ENCODE peak calls at places on chromosomes 3 and 15, in seven cellular contexts. D is upper lobe of right lung, N is left ventricle myocardium inferior, P is suprapubic skin, B is cardiac muscle cell, R is endodermal cell, O is psoas muscle. I is an unnamed sample.

GRCh38 chr15:88604381-88604951 is 16.7 kb upstream of the AEN start:
- DNase-seq in O (no peak), B (no peak), N (no peak), R (peak; percentile 78), D (no peak), P (no peak), I (no peak)

GRCh38 chr3:4042070-4042469 is 242.8 kb downstream of the LRRN1 start:
- DNase-seq in N (no peak), R (no peak), O (no peak), P (no peak), B (no peak), D (no peak), I (no peak)

GRCh38 chr3:109178701-109179100 is 42.2 kb downstream of the C3orf85 start:
- DNase-seq in B (no peak), O (no peak), D (no peak), R (no peak), N (no peak), P (no peak), I (no peak)

GRCh38 chr15:29097971-29098370 is 171.7 kb downstream of the NSMCE3 start:
- DNase-seq in R (no peak), B (no peak), D (no peak), N (no peak), O (no peak), P (peak; percentile 7), I (peak; percentile 10)

GRCh38 chr15:51076898-51077564 is 17.7 kb downstream of the TNFAIP8L3 start:
- DNase-seq in P (no peak), D (peak; percentile 76), N (peak; percentile 52), R (peak; percentile 80), O (peak; percentile 45), B (peak; percentile 94), I (peak; percentile 79)

GRCh38 chr15:43958894-43959330 is 132.1 kb downstream of the WDR76 start:
- DNase-seq in O (no peak), P (no peak), R (no peak), N (no peak), B (peak; percentile 42), D (no peak), I (no peak)

GRCh38 chr3:45773044-45773443 is 23.3 kb downstream of the SLC6A20 start:
- DNase-seq in D (no peak), R (no peak), O (no peak), P (no peak), N (no peak), B (no peak), I (no peak)

GRCh38 chr15:51191072-51191665 is 96.5 kb upstream of the TNFAIP8L3 start:
- DNase-seq in O (peak; percentile 23), D (no peak), B (no peak), R (no peak), P (no peak), N (no peak), I (no peak)

GRCh38 chr3:50303038-50303815 is at the start of gene HYAL1:
- DNase-seq in P (peak; percentile 87), N (peak; percentile 84), O (peak; percentile 77), R (peak; percentile 87), B (peak; percentile 36), D (peak; percentile 92), I (peak; percentile 95)

GRCh38 chr15:57251308-57251707 is 125.0 kb upstream of the CGNL1 start:
- DNase-seq in N (no peak), O (no peak), R (no peak), B (no peak), P (no peak), D (no peak), I (no peak)

GRCh38 chr3:186452517-186452916 is 90.5 kb upstream of the DGKG start:
- DNase-seq in O (no peak), P (no peak), R (no peak), B (peak; percentile 88), D (no peak), N (no peak), I (no peak)

GRCh38 chr3:143120716-143121239 is 1.2 kb downstream of the CHST2 start:
- DNase-seq in D (peak; percentile 68), R (peak; percentile 74), B (peak; percentile 55), P (no peak), O (peak; percentile 16), N (no peak), I (peak; percentile 77)

GRCh38 chr3:184200825-184201224 is 14.8 kb downstream of the ABCF3 start:
- DNase-seq in R (no peak), D (no peak), P (no peak), O (no peak), B (no peak), N (no peak), I (no peak)

GRCh38 chr3:56357266-56357665 is 111.0 kb downstream of the ERC2 start:
- DNase-seq in N (no peak), D (no peak), R (peak; percentile 63), P (no peak), O (no peak), B (no peak), I (no peak)

GRCh38 chr3:168284728-168285127 is 189.0 kb upstream of the GOLIM4 start:
- DNase-seq in P (no peak), D (no peak), R (no peak), O (no peak), B (no peak), N (no peak), I (no peak)

GRCh38 chr3:63807901-63808589 is 11.1 kb upstream of the C3orf49 start:
- DNase-seq in O (no peak), B (no peak), D (no peak), N (no peak), P (no peak), R (no peak), I (no peak)

DNA sequence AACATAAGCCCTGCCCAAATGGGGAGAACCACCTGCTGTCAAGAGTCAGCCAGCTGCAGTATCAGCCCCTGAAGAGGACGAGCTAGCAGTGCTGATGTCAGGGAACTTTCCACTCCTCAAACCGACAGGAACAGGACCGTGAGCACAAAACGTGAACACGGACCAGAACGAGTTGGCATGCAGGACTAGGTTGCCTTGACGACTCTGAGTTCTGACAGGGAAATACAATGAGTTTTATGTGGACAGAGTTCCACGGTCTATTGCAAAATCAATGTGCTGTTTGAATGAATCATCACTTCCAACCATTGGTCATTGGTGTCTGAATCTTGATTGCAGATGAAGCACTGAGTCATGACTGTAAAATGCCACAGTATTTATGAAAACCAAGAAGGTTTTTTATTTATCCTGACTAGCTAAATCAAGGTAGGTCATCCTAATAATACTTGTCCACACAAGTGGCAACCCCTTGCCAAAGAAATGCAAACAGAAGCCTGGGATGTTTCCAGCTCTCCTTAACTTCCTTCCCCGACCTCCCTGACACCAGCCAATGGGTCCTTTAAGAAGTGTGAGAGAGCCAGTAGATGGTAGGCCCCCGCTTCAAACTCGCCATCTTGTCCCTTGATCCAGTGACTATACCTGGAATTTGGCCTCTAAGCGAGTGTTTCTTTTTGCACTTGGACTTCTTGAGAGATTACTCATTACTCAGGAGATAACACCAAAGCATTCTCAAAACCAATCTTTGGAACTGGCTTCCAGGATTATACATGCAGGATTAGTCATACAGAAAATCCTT is 119.6 kb downstream of the ASB7 start:
- DNase-seq in P (peak; percentile 89), B (peak; percentile 99), R (peak; percentile 24), N (peak; percentile 62), D (no peak), O (peak; percentile 73), I (peak; percentile 86)
- H3K27ac ChIP-seq in P (peak overlapping the region; percentile 93), B (no peak overlapping the region), R (no peak overlapping the region), N (peak overlapping the region; percentile 77), D (peak overlapping the region; percentile 76), O (peak overlapping the region; percentile 65), I (peak overlapping the region; percentile 78)

DNA sequence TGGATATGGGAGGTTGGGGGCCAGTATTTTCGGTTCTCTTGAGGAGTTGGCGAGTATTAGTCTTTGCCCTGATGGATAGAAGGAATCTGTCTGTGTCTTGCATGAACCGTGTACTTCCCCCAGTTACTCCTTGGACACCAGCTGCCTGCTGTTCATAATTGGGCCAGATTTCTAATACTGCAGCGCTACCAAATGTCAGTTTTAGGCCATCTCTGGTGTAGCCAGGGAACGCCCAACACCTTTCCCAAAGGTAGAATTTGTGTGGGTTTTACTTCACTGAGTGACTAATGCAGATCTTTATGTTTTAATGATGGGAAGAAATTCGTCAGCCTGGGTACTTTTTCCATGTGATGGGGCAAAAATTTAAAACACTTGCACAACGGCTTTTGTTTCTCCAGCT is 18.4 kb downstream of the FLNB start:
- DNase-seq in B (no peak), P (no peak), N (no peak), R (no peak), O (no peak), D (no peak), I (no peak)
- TF ChIP-seq CTCF in B (no peak), P (no peak), N (no peak), R (no peak), O (no peak), D (no peak), I (no peak)

GRCh38 chr15:77628010-77628409 is 4.7 kb downstream of the LINGO1 start:
- DNase-seq in P (no peak), N (no peak), B (no peak), D (no peak), R (no peak), O (no peak), I (no peak)

GRCh38 chr15:77630064-77630463 is 2.6 kb downstream of the LINGO1 start:
- DNase-seq in D (no peak), N (no peak), P (no peak), B (no peak), R (no peak), O (no peak), I (no peak)

GRCh38 chr15:77627581-77627980 is 5.1 kb downstream of the LINGO1 start:
- DNase-seq in B (no peak), O (no peak), P (no peak), N (no peak), R (no peak), D (no peak), I (no peak)

GRCh38 chr15:77630956-77631789 is 1.5 kb downstream of the LINGO1 start:
- DNase-seq in O (no peak), R (peak; percentile 80), B (no peak), P (no peak), N (no peak), D (no peak), I (peak; percentile 66)

DNA sequence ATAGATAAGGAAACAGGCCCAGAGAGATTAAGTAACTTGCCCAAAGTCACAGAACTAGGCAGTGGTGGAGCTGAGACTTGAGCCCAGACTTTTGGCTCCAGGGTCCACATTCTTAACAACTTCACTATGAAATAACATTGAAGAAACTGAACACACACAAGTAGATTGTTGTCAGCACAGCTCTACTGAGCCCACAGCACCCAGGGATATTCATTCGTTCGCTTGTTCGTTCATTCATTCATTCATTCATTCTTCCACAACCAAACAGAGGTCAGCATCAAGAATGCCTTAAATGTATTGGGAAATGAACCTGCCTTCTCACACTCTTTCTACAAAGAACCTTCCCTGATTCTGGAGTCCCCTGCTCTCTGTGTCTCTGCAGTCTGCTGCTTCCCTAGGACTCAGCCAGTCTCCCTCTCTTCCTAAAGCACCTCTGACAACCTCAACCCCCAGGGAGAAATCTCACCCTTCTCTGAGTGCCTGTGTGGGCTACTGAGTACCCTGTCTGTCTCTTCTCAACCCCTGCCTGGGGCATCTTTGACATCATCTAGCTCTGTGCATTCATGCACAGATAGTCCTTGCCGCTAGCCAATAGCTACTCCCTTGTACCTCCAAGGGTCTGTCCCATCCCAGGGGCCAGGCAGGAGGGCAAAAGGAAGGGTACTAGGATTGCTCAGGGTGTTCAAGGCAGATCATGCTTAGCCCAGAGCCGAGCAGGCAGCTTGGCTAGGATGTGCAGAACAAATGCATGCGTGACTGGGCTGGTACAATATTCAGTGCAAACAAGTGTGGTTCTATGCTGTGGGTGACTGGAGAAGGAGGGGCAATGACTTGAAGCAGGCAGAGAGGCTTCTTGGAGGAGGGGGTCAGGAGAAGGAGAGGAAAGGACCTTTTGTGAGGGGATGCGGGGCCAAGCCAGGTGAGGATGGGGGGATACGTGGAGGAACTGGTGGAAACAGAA is 3.4 kb downstream of the LINGO1 start:
- DNase-seq in N (no peak), B (no peak), D (no peak), O (no peak), P (no peak), R (no peak), I (no peak)
- H3K27ac ChIP-seq in N (no peak overlapping the region), B (peak overlapping the region; percentile 18), D (no peak overlapping the region), O (no peak overlapping the region), P (no peak overlapping the region), R (no peak overlapping the region), I (no peak overlapping the region)

GRCh38 chr3:37814547-37814946 is 47.1 kb upstream of the CTDSPL start:
- DNase-seq in O (no peak), B (peak; percentile 42), N (no peak), D (no peak), R (peak; percentile 33), P (no peak), I (no peak)
- TF ChIP-seq CTCF in O (no peak), B (peak; percentile 28), N (peak; percentile 49), D (peak; percentile 32), R (peak; percentile 58), P (no peak), I (no peak)

I was measured in kidney.